ENCODE peak calls at places on chromosome 3, in four cellular contexts. One of them, this sample, is unnamed.

GRCh38 chr3:71958533-71958932 is 173.6 kb upstream of the PROK2 start:
- DNase-seq in astrocyte of the spinal cord: no peak
- DNase-seq in NCI-H774: no peak
- DNase-seq in NCI-H226: no peak
- DNase-seq in this sample: no peak

GRCh38 chr3:177382944-177383343 is 185.7 kb upstream of the TBL1XR1 start:
- DNase-seq in astrocyte of the spinal cord: no peak
- DNase-seq in NCI-H226: no peak
- DNase-seq in NCI-H774: no peak
- DNase-seq in this sample: no peak

GRCh38 chr3:100226712-100227429 is 33.9 kb upstream of the TBC1D23 start:
- DNase-seq in NCI-H226: peak
- DNase-seq in astrocyte of the spinal cord: peak
- DNase-seq in NCI-H774: no peak
- DNase-seq in this sample: no peak

GRCh38 chr3:112086857-112087524 is 802 bp downstream of the C3orf52 start:
- DNase-seq in NCI-H774: no peak
- DNase-seq in NCI-H226: peak
- DNase-seq in astrocyte of the spinal cord: no peak
- DNase-seq in this sample: no peak

GRCh38 chr3:126197854-126198584 is 17.6 kb upstream of the ALDH1L1 start:
- DNase-seq in NCI-H774: no peak
- DNase-seq in astrocyte of the spinal cord: peak
- DNase-seq in NCI-H226: peak
- DNase-seq in this sample: peak

GRCh38 chr3:61966200-61966599 is 404.8 kb downstream of the PTPRG start:
- DNase-seq in NCI-H226: peak
- DNase-seq in astrocyte of the spinal cord: no peak
- DNase-seq in NCI-H774: no peak
- DNase-seq in this sample: no peak

GRCh38 chr3:11510001-11510760 is 133.5 kb downstream of the VGLL4 start:
- DNase-seq in astrocyte of the spinal cord: no peak
- DNase-seq in NCI-H774: no peak
- DNase-seq in NCI-H226: no peak
- DNase-seq in this sample: no peak

GRCh38 chr3:78801923-78802587 is 965.7 kb downstream of the ROBO1 start:
- DNase-seq in NCI-H774: no peak
- DNase-seq in NCI-H226: no peak
- DNase-seq in astrocyte of the spinal cord: no peak
- DNase-seq in this sample: no peak

GRCh38 chr3:131020122-131020693 is 6.4 kb downstream of the ASTE1 start:
- DNase-seq in NCI-H226: no peak
- DNase-seq in astrocyte of the spinal cord: no peak
- DNase-seq in NCI-H774: no peak
- DNase-seq in this sample: peak

GRCh38 chr3:186369217-186369616 is 7.2 kb upstream of the DGKG start:
- DNase-seq in astrocyte of the spinal cord: no peak
- DNase-seq in NCI-H226: no peak
- DNase-seq in NCI-H774: no peak
- DNase-seq in this sample: no peak

GRCh38 chr3:148847351-148847750 is 17.7 kb upstream of the CPA3 start:
- DNase-seq in NCI-H226: no peak
- DNase-seq in NCI-H774: no peak
- DNase-seq in astrocyte of the spinal cord: peak
- DNase-seq in this sample: no peak

GRCh38 chr3:126133606-126134005 is 46.8 kb downstream of the ALDH1L1 start:
- DNase-seq in astrocyte of the spinal cord: no peak
- DNase-seq in NCI-H226: no peak
- DNase-seq in NCI-H774: no peak
- DNase-seq in this sample: no peak

GRCh38 chr3:148863814-148864213 is 1.3 kb upstream of the CPA3 start:
- DNase-seq in astrocyte of the spinal cord: no peak
- DNase-seq in NCI-H774: no peak
- DNase-seq in NCI-H226: no peak
- DNase-seq in this sample: no peak

GRCh38 chr3:143121240-143122088 is 1.9 kb downstream of the CHST2 start:
- DNase-seq in NCI-H226: no peak
- DNase-seq in NCI-H774: no peak
- DNase-seq in astrocyte of the spinal cord: peak
- DNase-seq in this sample: peak

GRCh38 chr3:180802837-180803236 is 109.6 kb upstream of the FXR1 start:
- DNase-seq in astrocyte of the spinal cord: peak
- DNase-seq in NCI-H226: no peak
- DNase-seq in NCI-H774: peak
- DNase-seq in this sample: no peak

GRCh38 chr3:25047058-25047457 is 381.0 kb upstream of the RARB start:
- DNase-seq in NCI-H226: no peak
- DNase-seq in astrocyte of the spinal cord: no peak
- DNase-seq in NCI-H774: peak
- DNase-seq in this sample: no peak

GRCh38 chr3:113211370-113212154 is at the start of gene BOC:
- DNase-seq in NCI-H226: peak
- DNase-seq in astrocyte of the spinal cord: peak
- DNase-seq in NCI-H774: no peak
- DNase-seq in this sample: no peak

GRCh38 chr3:143241556-143241955 is 122.0 kb downstream of the CHST2 start:
- DNase-seq in NCI-H774: no peak
- DNase-seq in astrocyte of the spinal cord: no peak
- DNase-seq in NCI-H226: no peak
- DNase-seq in this sample: no peak

GRCh38 chr3:8441969-8442559 is 59.6 kb upstream of the LMCD1 start:
- DNase-seq in astrocyte of the spinal cord: peak
- DNase-seq in NCI-H226: peak
- DNase-seq in NCI-H774: peak
- DNase-seq in this sample: peak

GRCh38 chr3:109702252-109702651 is 364.9 kb upstream of the DPPA4 start:
- DNase-seq in NCI-H226: peak
- DNase-seq in NCI-H774: no peak
- DNase-seq in astrocyte of the spinal cord: peak
- DNase-seq in this sample: no peak

GRCh38 chr3:185175370-185175987 is 22.6 kb upstream of the C3orf70 start:
- DNase-seq in NCI-H226: no peak
- DNase-seq in NCI-H774: no peak
- DNase-seq in astrocyte of the spinal cord: peak
- DNase-seq in this sample: peak

GRCh38 chr3:12982619-12983101 is 90.6 kb downstream of the IQSEC1 start:
- DNase-seq in NCI-H226: no peak
- DNase-seq in astrocyte of the spinal cord: no peak
- DNase-seq in NCI-H774: no peak
- DNase-seq in this sample: no peak

GRCh38 chr3:146161725-146162047 is 702 bp upstream of the PLOD2 start:
- DNase-seq in astrocyte of the spinal cord: peak
- DNase-seq in NCI-H774: peak
- DNase-seq in NCI-H226: peak
- DNase-seq in this sample: no peak

GRCh38 chr3:17491601-17492000 is 250.8 kb downstream of the TBC1D5 start:
- DNase-seq in astrocyte of the spinal cord: peak
- DNase-seq in NCI-H226: peak
- DNase-seq in NCI-H774: no peak
- DNase-seq in this sample: no peak

GRCh38 chr3:30779686-30780287 is 114.7 kb downstream of the GADL1 start:
- DNase-seq in NCI-H774: no peak
- DNase-seq in astrocyte of the spinal cord: no peak
- DNase-seq in NCI-H226: peak
- DNase-seq in this sample: no peak

GRCh38 chr3:153901152-153901551 is 220.0 kb upstream of the ARHGEF26 start:
- DNase-seq in astrocyte of the spinal cord: no peak
- DNase-seq in NCI-H226: no peak
- DNase-seq in NCI-H774: no peak
- DNase-seq in this sample: no peak

This sample was measured in germinal center.